ENCODE peak calls at places on chromosomes 11 and 22, in eight cellular contexts. E, G, Y, D, Q, A, P and V are unnamed samples. For H3K4me1, the result is how much of the 10 kb centered on the place peaks cover.

GRCh38 chr11:21018248-21018647 is 348.9 kb downstream of the NELL1 start:
- DNase-seq in E (no peak), G (peak), Y (no peak), D (no peak), Q (no peak), A (no peak), P (no peak), V (no peak)

GRCh38 chr11:8085006-8085645 is 4.1 kb downstream of the TUB start:
- DNase-seq in E (no peak), G (no peak), Y (no peak), D (no peak), Q (no peak), A (no peak), P (peak), V (peak)

GRCh38 chr11:112958670-112959069 is 2.5 kb upstream of the NCAM1 start:
- DNase-seq in E (no peak), G (peak), Y (no peak), D (no peak), Q (no peak), A (peak), P (no peak), V (no peak)

GRCh38 chr11:7019500-7020182 is 505 bp downstream of the ZNF214 start:
- DNase-seq in E (peak), G (peak), Y (no peak), D (no peak), Q (peak), A (peak), P (no peak), V (peak)

GRCh38 chr11:56331861-56332491 is 13.9 kb upstream of the OR8K1 start:
- DNase-seq in E (no peak), G (no peak), Y (no peak), D (no peak), Q (no peak), A (no peak), P (peak), V (peak)

GRCh38 chr22:44086759-44087158 is 62.7 kb downstream of the PARVB start:
- DNase-seq in E (no peak), G (no peak), Y (no peak), D (no peak), Q (no peak), A (peak), P (no peak), V (no peak)

GRCh38 chr22:19181786-19182471 is 3.4 kb upstream of the SLC25A1 start:
- DNase-seq in E (no peak), G (no peak), Y (no peak), D (no peak), Q (no peak), A (no peak), P (no peak), V (no peak)

GRCh38 chr22:25447067-25447688 is 117.3 kb upstream of the GRK3 start:
- DNase-seq in E (no peak), G (no peak), Y (no peak), D (peak), Q (no peak), A (no peak), P (no peak), V (no peak)

GRCh38 chr22:27903805-27904473 is 15.1 kb downstream of the PITPNB start:
- DNase-seq in E (no peak), G (no peak), Y (no peak), D (no peak), Q (no peak), A (no peak), P (no peak), V (no peak)

GRCh38 chr22:50481440-50482106 is at the start of gene ADM2:
- DNase-seq in E (no peak), G (peak), Y (no peak), D (peak), Q (peak), A (peak), P (peak), V (no peak)

GRCh38 chr11:123429851-123430735 is at the start of gene GRAMD1B:
- DNase-seq in E (peak), G (peak), Y (peak), D (peak), Q (peak), A (peak), P (peak), V (peak)

DNA sequence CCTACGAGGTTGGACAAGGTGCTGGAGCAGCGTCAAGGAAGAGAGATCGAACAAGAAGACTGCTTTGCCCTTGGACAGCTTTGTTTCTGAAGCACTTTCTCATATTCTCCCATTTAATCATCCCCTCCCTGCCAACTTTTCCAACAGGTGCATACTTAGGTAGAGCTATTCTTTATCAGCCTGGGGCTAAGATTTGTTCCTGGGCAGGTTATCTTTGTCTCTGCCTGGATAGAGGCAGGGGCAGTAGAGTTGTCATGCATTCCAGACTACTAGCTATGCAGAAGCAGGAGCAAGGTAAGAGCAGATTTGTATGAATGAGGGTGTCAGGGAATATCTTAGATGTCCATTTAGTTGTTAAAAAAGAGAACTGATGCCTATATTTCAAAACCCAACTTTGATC is 82.3 kb downstream of the PTPRJ start:
- DNase-seq in E (no peak), G (no peak), Y (no peak), D (no peak), Q (no peak), A (no peak), P (no peak), V (no peak)
- H3K4me1 ChIP-seq in E (under half), G (under half), Y (under half), D (under half), Q (under half), A (half or more), P (under half), V (under half)

GRCh38 chr11:83306385-83307080 is 20.4 kb upstream of the CCDC90B start:
- DNase-seq in E (no peak), G (no peak), Y (no peak), D (no peak), Q (no peak), A (no peak), P (no peak), V (no peak)
- H3K4me1 ChIP-seq in E (under half), G (under half), Y (under half), D (under half), Q (under half), A (under half), P (under half), V (under half)

GRCh38 chr11:133953571-133953970 is 3.2 kb downstream of the IGSF9B start:
- DNase-seq in E (no peak), G (no peak), Y (no peak), D (no peak), Q (no peak), A (no peak), P (no peak), V (no peak)

GRCh38 chr11:133953999-133954398 is 2.8 kb downstream of the IGSF9B start:
- DNase-seq in E (no peak), G (no peak), Y (no peak), D (no peak), Q (no peak), A (no peak), P (no peak), V (no peak)

GRCh38 chr11:133950874-133951483 is 5.8 kb downstream of the IGSF9B start:
- DNase-seq in E (no peak), G (no peak), Y (no peak), D (peak), Q (peak), A (no peak), P (no peak), V (peak)

GRCh38 chr11:133952199-133953190 is 4.3 kb downstream of the IGSF9B start:
- DNase-seq in E (no peak), G (no peak), Y (no peak), D (no peak), Q (no peak), A (no peak), P (no peak), V (no peak)

GRCh38 chr11:133951484-133952198 is 5.1 kb downstream of the IGSF9B start:
- DNase-seq in E (no peak), G (peak), Y (no peak), D (peak), Q (no peak), A (peak), P (no peak), V (no peak)
- H3K4me1 ChIP-seq in E (under half), G (under half), Y (under half), D (under half), Q (under half), A (under half), P (half or more), V (under half)

GRCh38 chr22:39238124-39238466 is 6.7 kb downstream of the PDGFB start:
- DNase-seq in E (no peak), G (no peak), Y (no peak), D (no peak), Q (no peak), A (no peak), P (no peak), V (no peak)
- H3K4me1 ChIP-seq in E (under half), G (under half), Y (under half), D (under half), Q (half or more), A (under half), P (half or more), V (under half)

GRCh38 chr22:39039306-39040126 is 1.1 kb upstream of the APOBEC3F start:
- DNase-seq in E (no peak), G (no peak), Y (no peak), D (peak), Q (no peak), A (no peak), P (no peak), V (no peak)
- H3K4me1 ChIP-seq in E (under half), G (under half), Y (under half), D (under half), Q (under half), A (under half), P (under half), V (under half)

GRCh38 chr11:35160902-35161585 is 22.1 kb downstream of the CD44 start:
- DNase-seq in E (no peak), G (no peak), Y (no peak), D (no peak), Q (no peak), A (no peak), P (no peak), V (no peak)

GRCh38 chr11:35159111-35159510 is 20.1 kb downstream of the CD44 start:
- DNase-seq in E (no peak), G (no peak), Y (no peak), D (no peak), Q (no peak), A (no peak), P (no peak), V (no peak)

GRCh38 chr11:35160248-35160820 is 21.4 kb downstream of the CD44 start:
- DNase-seq in E (no peak), G (peak), Y (no peak), D (no peak), Q (no peak), A (no peak), P (no peak), V (no peak)

GRCh38 chr11:35157814-35158213 is 18.8 kb downstream of the CD44 start:
- DNase-seq in E (no peak), G (peak), Y (no peak), D (no peak), Q (no peak), A (no peak), P (no peak), V (no peak)

GRCh38 chr11:35158371-35159081 is 19.6 kb downstream of the CD44 start:
- DNase-seq in E (no peak), G (peak), Y (no peak), D (no peak), Q (no peak), A (peak), P (no peak), V (no peak)
- H3K4me1 ChIP-seq in E (under half), G (under half), Y (under half), D (under half), Q (under half), A (half or more), P (half or more), V (under half)

GRCh38 chr11:9693801-9694553 is 30.1 kb downstream of the SWAP70 start:
- DNase-seq in E (no peak), G (peak), Y (no peak), D (no peak), Q (no peak), A (no peak), P (no peak), V (no peak)

GRCh38 chr11:9692696-9693095 is 28.8 kb downstream of the SWAP70 start:
- DNase-seq in E (no peak), G (no peak), Y (no peak), D (no peak), Q (no peak), A (no peak), P (no peak), V (no peak)

GRCh38 chr11:9689721-9690120 is 25.8 kb downstream of the SWAP70 start:
- DNase-seq in E (no peak), G (no peak), Y (no peak), D (no peak), Q (no peak), A (peak), P (no peak), V (no peak)

GRCh38 chr11:9688716-9689511 is 25.0 kb downstream of the SWAP70 start:
- DNase-seq in E (no peak), G (peak), Y (no peak), D (no peak), Q (peak), A (peak), P (no peak), V (no peak)

DNA sequence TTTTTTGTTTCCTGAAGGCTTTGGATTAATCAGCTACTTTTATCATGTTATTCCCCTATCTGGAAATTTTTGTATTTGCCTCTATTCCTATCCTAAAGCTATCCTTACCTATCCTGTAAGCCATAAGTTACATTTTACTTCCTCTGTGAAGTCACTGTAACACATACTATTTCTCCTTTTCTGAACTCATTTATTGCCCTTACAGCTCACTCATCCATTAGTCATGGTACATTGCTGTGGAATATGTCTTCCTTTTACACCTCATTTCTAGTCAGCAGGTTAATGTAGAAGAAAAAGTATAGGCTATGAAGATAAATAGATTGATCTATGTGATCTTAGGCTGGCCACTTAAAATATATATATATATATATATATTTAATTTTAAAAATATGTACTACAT is 28.0 kb downstream of the SWAP70 start:
- DNase-seq in E (no peak), G (no peak), Y (no peak), D (no peak), Q (no peak), A (peak), P (no peak), V (no peak)
- H3K4me1 ChIP-seq in E (under half), G (under half), Y (under half), D (under half), Q (under half), A (half or more), P (under half), V (under half)

DNA sequence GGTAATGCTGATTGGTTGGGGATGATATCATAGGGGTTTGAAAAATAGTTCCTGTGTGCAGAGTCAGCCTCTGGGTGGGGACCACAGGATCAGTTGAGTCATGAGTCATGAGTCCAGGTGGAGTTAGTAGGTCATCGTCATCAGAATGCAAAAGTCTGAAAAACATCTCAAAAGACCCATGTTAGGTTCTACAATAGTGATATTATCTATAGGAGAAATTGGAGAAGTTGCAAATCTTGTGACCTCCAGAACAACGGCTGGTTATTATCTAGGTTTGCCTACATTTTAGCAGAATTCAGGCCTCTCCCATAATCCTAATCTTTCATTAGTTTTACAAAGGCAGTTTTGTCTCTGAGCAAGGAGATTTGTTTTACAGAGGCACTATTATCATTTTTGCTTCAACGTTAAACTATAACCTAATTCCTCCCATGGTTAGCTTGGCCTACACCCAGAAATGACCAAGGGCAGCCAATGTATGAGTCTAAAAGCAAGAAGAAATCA is 38.9 kb downstream of the MS4A2 start:
- DNase-seq in E (no peak), G (no peak), Y (no peak), D (no peak), Q (no peak), A (peak), P (no peak), V (no peak)
- H3K4me1 ChIP-seq in E (under half), G (under half), Y (under half), D (under half), Q (under half), A (under half), P (under half), V (under half)

DNA sequence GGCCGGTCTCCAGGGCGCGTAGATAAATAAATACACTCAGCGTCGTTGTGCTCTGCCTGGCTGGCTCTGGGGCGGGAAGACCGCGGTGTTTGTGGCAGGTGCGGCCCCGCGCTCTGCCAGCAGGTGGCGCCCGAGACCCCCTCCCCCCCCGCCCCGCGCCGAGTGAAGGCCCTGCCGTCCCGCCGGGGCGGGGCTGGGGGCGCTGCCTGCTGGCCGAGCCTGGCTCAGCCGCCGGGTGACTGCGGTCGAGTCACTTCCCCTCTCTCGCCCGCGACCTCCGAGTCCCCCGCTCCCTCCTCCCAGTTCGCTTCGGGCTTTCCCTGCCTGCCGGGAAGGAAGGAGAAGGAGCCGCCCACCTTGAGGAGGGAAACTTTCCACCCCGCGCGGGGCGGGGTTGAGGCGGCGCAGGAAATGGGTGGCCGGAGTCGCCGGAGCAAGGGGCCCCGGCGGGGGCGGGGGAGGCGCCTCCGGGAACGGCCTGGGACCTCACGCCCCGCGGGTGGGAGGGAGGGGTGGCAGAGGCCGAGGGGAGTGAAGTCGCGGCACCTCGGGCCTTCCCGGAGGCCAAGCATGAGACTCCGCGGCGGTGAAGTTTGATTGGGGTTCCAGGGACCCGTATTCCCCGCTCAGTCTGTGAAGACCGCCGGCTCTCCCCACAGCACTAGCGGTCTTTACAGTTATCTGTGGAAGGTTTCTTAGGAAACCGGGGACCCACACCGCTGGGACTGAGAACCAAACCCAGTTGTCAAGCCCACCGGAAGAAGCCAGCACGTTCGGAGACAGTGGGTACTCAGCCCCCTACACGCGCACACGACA is 1.5 kb upstream of the EHBP1L1 start:
- DNase-seq in E (peak), G (peak), Y (peak), D (peak), Q (peak), A (peak), P (peak), V (peak)
- H3K4me1 ChIP-seq in E (half or more), G (under half), Y (under half), D (under half), Q (under half), A (under half), P (half or more), V (under half)